ENCODE peak calls at places on chromosomes 12 and 14, in ten cellular contexts. S, D, K, R, G, Q, U, M, B and C are unnamed samples.

GRCh38 chr14:50083467-50084337 is 32.7 kb downstream of the VCPKMT start:
- DNase-seq in Q (peak; percentile 69), B (no peak), D (no peak), M (no peak), S (peak; percentile 76), U (no peak), K (no peak), R (no peak), G (no peak), C (no peak)

GRCh38 chr14:70655110-70655826 is 13.6 kb downstream of the TTC9 start:
- DNase-seq in M (no peak), B (peak; percentile 11), U (no peak), R (no peak), S (no peak), G (no peak), D (peak; percentile 85), K (no peak), Q (peak; percentile 87), C (no peak)

GRCh38 chr14:98385851-98386250 is 886.1 kb downstream of the BCL11B start:
- DNase-seq in G (no peak), R (no peak), K (no peak), U (no peak), M (no peak), D (no peak), B (no peak), Q (no peak), S (no peak), C (no peak)

GRCh38 chr12:112130461-112130998 is 5.2 kb downstream of the TRAFD1 start:
- DNase-seq in Q (no peak), M (no peak), R (no peak), S (no peak), D (no peak), K (no peak), G (no peak), U (no peak), B (no peak), C (no peak)

GRCh38 chr12:113688313-113688712 is 216.6 kb upstream of the LHX5 start:
- DNase-seq in D (no peak), U (no peak), R (no peak), G (no peak), Q (no peak), B (no peak), K (no peak), S (no peak), M (no peak), C (no peak)

GRCh38 chr12:44403185-44403584 is 472.9 kb downstream of the NELL2 start:
- DNase-seq in S (no peak), K (no peak), Q (no peak), B (no peak), U (no peak), D (no peak), R (no peak), M (no peak), G (no peak), C (no peak)

GRCh38 chr12:61758661-61759060 is 501.5 kb upstream of the USP15 start:
- DNase-seq in G (no peak), M (no peak), D (no peak), S (no peak), B (no peak), K (no peak), Q (no peak), R (no peak), U (no peak), C (no peak)

GRCh38 chr14:74891870-74892269 is 10.2 kb downstream of the DLST start:
- DNase-seq in S (no peak), R (no peak), K (no peak), D (no peak), G (no peak), U (no peak), B (no peak), Q (no peak), M (no peak), C (no peak)

DNA sequence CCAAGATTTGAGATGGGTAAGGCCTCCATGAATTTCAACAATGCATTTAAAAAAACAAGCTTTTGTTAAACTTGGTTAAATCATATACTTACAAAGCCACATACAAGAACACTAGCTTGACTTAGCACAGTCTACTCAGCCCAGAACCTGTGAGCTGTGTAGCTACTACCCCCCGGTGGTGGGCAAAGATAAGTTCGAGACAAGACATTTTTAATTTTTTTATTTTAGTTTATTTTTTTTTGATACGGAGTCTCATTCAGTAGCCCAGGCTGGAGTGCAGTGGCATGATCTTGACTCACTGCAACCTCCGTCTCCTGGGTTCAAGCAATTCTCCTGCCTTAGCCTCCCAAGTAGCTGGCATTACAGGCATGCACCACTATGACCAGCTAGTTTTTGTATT is 3.7 kb upstream of the NECAP1 start:
- DNase-seq in G (no peak), D (peak; percentile 62), K (no peak), B (no peak), R (no peak), S (peak; percentile 37), M (no peak), U (no peak), Q (peak; percentile 84), C (no peak)
- TF ChIP-seq CTCF in G (peak; percentile 33), D (peak; percentile 71), K (peak; percentile 22), B (no peak), R (no peak), S (peak; percentile 35), M (peak; percentile 34), U (peak; percentile 28), Q (peak; percentile 79), C (peak; percentile 52)

DNA sequence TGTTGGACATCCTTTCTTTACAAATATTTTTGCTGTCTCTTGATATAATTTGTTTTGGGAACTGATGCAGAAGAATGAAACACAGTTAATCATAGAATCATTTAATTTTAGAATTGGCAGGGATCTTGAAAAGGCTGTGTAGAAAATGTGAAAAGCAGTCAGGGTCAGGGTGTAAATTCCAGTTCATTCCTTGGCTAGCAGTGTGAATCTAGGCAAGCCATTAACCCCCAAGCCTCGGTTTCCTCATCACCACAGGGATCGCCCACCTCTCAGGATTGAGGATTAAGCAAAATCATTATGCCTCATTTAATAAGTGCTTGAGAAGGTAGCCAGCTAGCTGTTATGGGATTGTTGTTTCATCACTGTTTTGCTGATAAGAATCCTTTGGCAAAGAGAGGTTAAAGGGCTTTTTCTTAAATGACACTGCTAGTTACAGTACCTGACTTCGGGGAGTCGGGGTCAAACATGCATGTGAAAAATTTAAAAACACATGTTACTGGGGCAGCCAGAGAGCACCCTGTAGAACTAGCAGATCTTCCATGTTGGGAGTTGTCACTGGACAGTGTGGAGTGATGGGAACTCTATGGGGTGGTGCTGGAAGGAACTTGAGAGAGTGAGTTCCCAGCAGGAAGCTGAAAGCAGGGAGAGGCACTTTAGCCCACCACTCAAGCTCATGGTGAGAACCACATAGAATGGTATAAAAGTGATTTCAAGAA is 10.7 kb downstream of the TNFRSF1A start:
- DNase-seq in G (no peak), U (no peak), K (no peak), S (no peak), B (no peak), Q (no peak), M (no peak), R (no peak), D (no peak), C (no peak)
- H3K4me1 ChIP-seq in G (peaks cover 59% of the 10 kb centered on the region), U (peaks cover 41% of the 10 kb centered on the region), K (peaks cover 75% of the 10 kb centered on the region), S (peaks cover 55% of the 10 kb centered on the region), B (peaks cover 100% of the 10 kb centered on the region), Q (peaks cover 55% of the 10 kb centered on the region), M (peaks cover 74% of the 10 kb centered on the region), R (no peaks in the 10 kb centered on the region), D (peaks cover 6% of the 10 kb centered on the region), C (peaks cover 39% of the 10 kb centered on the region)

DNA sequence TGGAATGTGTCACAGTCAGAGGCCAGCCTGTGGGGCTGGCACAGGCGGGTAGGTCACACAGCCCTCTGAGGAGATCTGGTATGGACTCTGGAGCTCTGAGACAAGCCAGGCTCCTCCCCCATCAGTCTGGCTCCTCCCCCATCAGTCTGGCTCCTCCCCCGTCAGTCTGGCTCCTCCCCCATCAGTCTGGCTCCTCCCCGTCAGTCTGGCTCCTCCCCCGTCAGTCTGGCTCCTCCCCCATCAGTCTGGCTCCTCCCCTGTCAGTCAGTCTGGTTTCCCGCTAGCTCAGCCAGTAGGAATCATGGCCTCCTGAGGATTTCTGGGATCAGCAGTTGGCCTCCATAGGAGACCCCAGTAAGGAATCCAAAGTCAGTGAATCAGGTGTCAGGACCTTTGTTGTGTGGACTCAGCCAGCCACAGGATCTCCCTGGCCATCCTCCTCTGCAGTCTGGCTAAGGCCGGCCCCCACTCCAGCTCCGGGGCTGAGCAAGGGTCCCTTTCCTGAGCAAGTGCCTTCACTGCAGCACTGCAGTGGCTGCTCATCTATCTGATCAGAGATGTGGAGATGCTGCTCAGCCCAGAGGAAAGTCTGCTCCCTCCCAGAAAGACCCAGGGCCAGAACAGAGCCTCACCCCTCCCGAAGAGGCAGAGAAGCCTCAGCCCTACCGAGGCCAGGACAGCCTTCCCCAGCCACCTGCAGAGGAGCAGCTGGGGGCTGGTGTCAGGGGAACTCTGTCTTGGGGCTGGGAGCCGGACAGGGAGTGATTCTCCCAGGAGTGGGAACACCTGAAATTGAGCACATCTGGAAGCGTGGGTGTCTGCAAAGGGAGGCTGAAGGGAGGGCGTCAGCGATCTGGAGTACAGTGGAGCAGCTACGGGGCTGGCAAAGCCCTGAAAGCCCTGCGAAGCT is 35.7 kb downstream of the IQSEC3 start:
- DNase-seq in G (no peak), B (no peak), U (no peak), S (no peak), R (peak; percentile 38), Q (no peak), D (peak; percentile 54), M (no peak), K (no peak), C (no peak)
- H3K27me3 ChIP-seq in G (no peaks in the 10 kb centered on the region), B (no peaks in the 10 kb centered on the region), U (no peaks in the 10 kb centered on the region), S (peaks cover 7% of the 10 kb centered on the region), R (peaks cover 20% of the 10 kb centered on the region), Q (no peaks in the 10 kb centered on the region), D (no peaks in the 10 kb centered on the region), M (no peaks in the 10 kb centered on the region), K (peaks cover 80% of the 10 kb centered on the region), C (peaks cover 42% of the 10 kb centered on the region)

GRCh38 chr14:90570463-90570860 is 173.6 kb downstream of the CALM1 start:
- DNase-seq in R (no peak), D (no peak), U (no peak), K (no peak), Q (no peak), M (no peak), B (no peak), S (no peak), G (no peak), C (peak; percentile 56)

GRCh38 chr14:90569201-90569600 is 172.4 kb downstream of the CALM1 start:
- DNase-seq in R (no peak), M (no peak), U (no peak), S (no peak), B (no peak), Q (no peak), G (no peak), D (no peak), K (no peak), C (peak; percentile 30)

GRCh38 chr14:90572461-90573150 is 175.8 kb downstream of the CALM1 start:
- DNase-seq in R (no peak), M (no peak), Q (no peak), D (no peak), B (no peak), U (no peak), G (no peak), S (no peak), K (no peak), C (no peak)

GRCh38 chr14:90569606-90570462 is 173.0 kb downstream of the CALM1 start:
- DNase-seq in G (no peak), Q (no peak), K (no peak), S (peak; percentile 61), U (no peak), B (no peak), M (no peak), R (no peak), D (no peak), C (peak; percentile 47)

DNA sequence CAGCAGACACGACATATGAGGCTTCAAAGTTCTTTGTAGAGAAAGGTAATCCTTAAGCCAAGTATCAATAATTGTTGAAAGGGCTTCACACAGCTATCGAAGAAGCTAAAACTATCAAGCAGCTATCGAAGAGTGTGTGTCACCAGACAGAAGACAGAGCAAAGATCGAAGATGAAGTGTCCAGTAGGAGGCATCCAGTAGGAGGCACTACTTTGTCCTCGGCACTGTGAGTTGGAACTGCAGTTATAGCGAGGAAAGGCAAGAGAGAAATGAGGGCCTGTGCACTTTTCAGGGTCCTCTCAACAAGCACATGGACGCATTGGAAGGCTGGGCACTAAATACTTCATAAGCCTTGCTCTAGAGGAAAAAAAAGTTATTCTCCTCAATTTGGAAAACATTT is 174.3 kb downstream of the CALM1 start:
- DNase-seq in K (no peak), M (no peak), Q (no peak), S (no peak), U (no peak), G (no peak), B (no peak), R (no peak), D (no peak), C (no peak)
- TF ChIP-seq CTCF in K (no peak), M (no peak), Q (no peak), S (no peak), U (no peak), G (no peak), B (no peak), R (no peak), D (peak; percentile 38), C (no peak)